ENCODE peak calls at places on chromosomes 7 and 10, in nine cellular contexts. K is cardiac fibroblast, N is AG09309, W is astrocyte, Z is PC-3, B is astrocyte of the spinal cord, V is fibroblast of lung, L is AG10803, Q is mesothelial cell of epicardium. C is an unnamed sample.

GRCh38 chr7:26843696-26844095 is 20.7 kb downstream of the SKAP2 start:
- DNase-seq in B (peak), Q (no peak), K (peak), L (peak), N (no peak), V (peak), W (no peak), Z (peak), C (no peak)

GRCh38 chr7:47291461-47292051 is 290.4 kb downstream of the TNS3 start:
- DNase-seq in V (peak), Z (peak), L (peak), W (peak), Q (no peak), B (peak), K (peak), N (peak), C (no peak)

GRCh38 chr7:40382145-40382544 is 247.3 kb downstream of the SUGCT start:
- DNase-seq in Q (no peak), L (no peak), W (no peak), N (no peak), K (no peak), V (no peak), B (no peak), Z (peak), C (no peak)

GRCh38 chr7:143901360-143901709 is 641 bp downstream of the TCAF1 start:
- DNase-seq in V (no peak), B (peak), Z (no peak), Q (no peak), W (peak), N (no peak), L (peak), K (peak), C (peak)

GRCh38 chr7:157785021-157785441 is 448.2 kb downstream of the DNAJB6 start:
- DNase-seq in B (peak), W (peak), L (no peak), N (no peak), Z (no peak), K (no peak), Q (no peak), V (no peak), C (no peak)

GRCh38 chr10:98929709-98930108 is 305.9 kb downstream of the HPSE2 start:
- DNase-seq in L (no peak), K (no peak), Z (no peak), Q (no peak), N (no peak), W (no peak), B (no peak), V (no peak), C (no peak)

GRCh38 chr7:5766321-5766761 is 15.1 kb downstream of the RNF216 start:
- DNase-seq in Q (no peak), Z (peak), K (peak), W (peak), N (no peak), B (peak), L (peak), V (peak), C (no peak)

GRCh38 chr10:60448246-60448645 is 58.6 kb upstream of the ANK3 start:
- DNase-seq in K (no peak), L (no peak), Z (peak), Q (no peak), V (no peak), B (no peak), N (no peak), W (no peak), C (no peak)

DNA sequence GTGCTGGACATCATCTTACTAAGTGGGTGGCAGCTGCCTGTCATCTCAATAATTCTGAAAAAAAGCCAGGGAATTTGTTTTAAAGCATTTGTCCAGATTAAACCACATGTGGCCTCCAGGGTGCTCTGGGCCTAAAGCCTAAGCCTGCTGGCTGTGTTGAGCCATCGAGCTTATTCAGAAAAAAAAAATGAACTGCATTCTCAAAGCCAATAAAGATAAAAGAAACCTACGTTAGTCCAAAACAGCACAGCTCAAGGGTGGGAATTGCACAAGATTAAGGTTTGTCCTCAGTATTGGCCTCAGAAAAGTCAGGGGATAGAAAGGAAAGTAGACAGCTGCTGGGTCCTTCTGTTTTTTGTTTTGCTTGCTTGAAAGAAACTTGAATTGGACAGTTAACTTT is 22.6 kb upstream of the PRTFDC1 start:
- DNase-seq in N (peak), K (peak), L (peak), B (peak), W (peak), Q (no peak), V (peak), Z (no peak), C (no peak)
- TF ChIP-seq CTCF in N (peak), K (peak), L (peak), B (peak), W (no peak), Q (no peak), V (peak), Z (no peak), C (no peak)

GRCh38 chr7:112550468-112551060 is 69.8 kb downstream of the LSMEM1 start:
- DNase-seq in L (peak), K (peak), V (peak), W (peak), Q (no peak), Z (peak), N (peak), B (peak), C (no peak)

GRCh38 chr7:112547916-112548315 is 67.1 kb downstream of the LSMEM1 start:
- DNase-seq in B (peak), L (peak), N (no peak), V (no peak), Z (no peak), W (peak), Q (no peak), K (peak), C (no peak)

GRCh38 chr7:112540839-112541577 is 60.2 kb downstream of the LSMEM1 start:
- DNase-seq in Q (no peak), B (no peak), K (no peak), Z (peak), V (no peak), L (peak), N (no peak), W (no peak), C (no peak)

GRCh38 chr7:112546723-112547513 is 66.1 kb downstream of the LSMEM1 start:
- DNase-seq in Q (no peak), N (no peak), L (no peak), W (no peak), V (no peak), Z (no peak), B (no peak), K (peak), C (no peak)
- TF ChIP-seq CTCF in Q (no peak), N (peak), L (peak), W (no peak), V (no peak), Z (no peak), B (no peak), K (no peak), C (no peak)

GRCh38 chr10:118626953-118627352 is 31.5 kb upstream of the PRLHR start:
- DNase-seq in N (no peak), W (no peak), K (no peak), B (no peak), L (no peak), Q (no peak), V (no peak), Z (no peak), C (no peak)
- TF ChIP-seq CTCF in N (peak), W (no peak), K (peak), B (no peak), L (no peak), Q (no peak), V (no peak), Z (peak), C (no peak)

DNA sequence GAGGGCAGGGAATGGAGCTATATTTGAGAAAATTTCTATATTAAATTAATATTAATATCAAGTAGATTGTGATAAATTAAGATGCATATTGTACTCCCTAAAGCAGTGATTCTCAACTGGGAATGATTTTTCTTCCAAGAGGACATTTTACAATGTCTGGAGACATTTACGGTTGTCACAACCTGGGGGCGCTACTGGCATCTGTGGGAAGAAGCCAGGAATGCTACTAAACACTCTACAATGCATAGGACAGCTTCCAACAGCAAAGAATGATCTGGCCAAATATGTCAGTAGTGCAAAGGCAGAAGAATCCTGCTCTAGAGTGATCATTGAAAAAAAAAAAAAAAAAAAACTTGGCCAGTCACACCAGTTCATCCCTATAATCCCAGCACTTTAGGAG is 100.0 kb downstream of the LSM5 start:
- DNase-seq in K (no peak), N (no peak), Q (no peak), V (no peak), L (no peak), B (no peak), Z (no peak), W (no peak), C (no peak)
- TF ChIP-seq CTCF in K (no peak), N (no peak), Q (no peak), V (no peak), L (no peak), B (no peak), Z (no peak), W (no peak), C (no peak)

DNA sequence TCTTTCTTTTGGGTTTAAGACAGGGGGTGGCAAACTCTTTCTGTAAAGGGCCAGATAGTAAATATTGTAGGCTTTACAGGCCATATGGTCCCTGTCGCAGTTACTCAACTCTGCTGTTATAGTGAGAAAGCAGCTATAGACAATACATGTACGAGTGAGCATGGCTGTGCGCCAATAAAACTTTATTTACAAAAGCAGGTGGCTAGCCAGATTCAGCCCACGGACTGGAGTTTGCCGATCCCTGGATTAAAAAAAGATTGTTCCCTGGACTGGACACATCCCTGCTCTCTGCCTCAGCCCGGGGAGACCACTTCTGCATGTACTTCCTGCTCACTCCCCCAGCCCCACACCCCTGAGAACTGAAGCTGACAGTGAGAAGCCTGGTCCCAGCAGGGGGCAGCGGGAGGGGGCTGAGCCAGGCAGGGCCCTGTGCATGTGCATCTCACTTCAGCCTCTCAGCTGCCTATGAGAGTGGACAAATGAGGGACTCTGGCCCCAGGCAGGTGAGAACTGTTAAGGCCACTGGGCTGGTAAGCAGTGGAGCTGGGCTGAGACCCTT is 392.4 kb downstream of the PLXNA4 start:
- DNase-seq in Z (no peak), K (no peak), N (no peak), V (peak), L (no peak), W (no peak), Q (no peak), B (no peak), C (no peak)
- TF ChIP-seq CTCF in Z (no peak), K (no peak), N (no peak), V (no peak), L (no peak), W (no peak), Q (no peak), B (no peak), C (no peak)

GRCh38 chr10:61902448-61903183 is 1.1 kb downstream of the ARID5B start:
- DNase-seq in L (peak), K (peak), B (peak), Q (no peak), N (no peak), Z (peak), W (peak), V (peak), C (peak)
- TF ChIP-seq CTCF in L (peak), K (no peak), B (peak), Q (no peak), N (peak), Z (peak), W (no peak), V (peak), C (no peak)

DNA sequence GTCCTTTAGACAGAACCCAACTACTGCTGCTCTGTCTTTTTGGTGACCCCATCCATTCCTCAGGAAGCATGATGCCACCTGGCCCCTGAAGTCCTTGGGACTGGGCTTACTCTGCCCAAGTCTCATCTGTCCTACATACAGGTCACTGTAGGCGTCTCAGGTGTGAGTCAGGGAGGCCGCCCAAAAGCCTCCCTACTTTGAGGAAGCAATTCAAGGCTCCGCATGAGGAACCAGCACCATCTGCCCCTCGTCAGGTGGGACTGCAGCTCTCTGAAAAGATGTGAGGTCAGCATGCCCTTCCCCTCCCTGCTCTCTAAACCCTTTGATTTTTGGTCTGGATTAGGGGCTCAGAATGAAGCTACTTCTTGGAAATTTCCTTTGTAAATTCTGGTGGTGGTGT is 354.8 kb downstream of the CXCL12 start:
- DNase-seq in Q (no peak), B (no peak), W (no peak), K (no peak), N (no peak), Z (peak), L (no peak), V (no peak), C (no peak)
- TF ChIP-seq CTCF in Q (no peak), B (peak), W (no peak), K (no peak), N (no peak), Z (peak), L (no peak), V (no peak), C (no peak)

GRCh38 chr7:16428672-16429071 is 7.3 kb upstream of the CRPPA start:
- DNase-seq in W (peak), K (peak), N (peak), V (peak), Z (peak), Q (no peak), L (peak), B (peak), C (no peak)

GRCh38 chr7:16433568-16434122 is 12.3 kb upstream of the CRPPA start:
- DNase-seq in W (no peak), K (no peak), N (no peak), B (peak), V (no peak), Q (no peak), L (no peak), Z (no peak), C (no peak)

GRCh38 chr7:16432425-16432731 is 11.0 kb upstream of the CRPPA start:
- DNase-seq in L (no peak), N (no peak), Z (no peak), V (no peak), K (no peak), B (no peak), Q (no peak), W (no peak), C (no peak)

GRCh38 chr7:16430133-16430532 is 8.8 kb upstream of the CRPPA start:
- DNase-seq in W (peak), Q (no peak), V (no peak), Z (peak), L (no peak), B (no peak), K (no peak), N (no peak), C (no peak)

GRCh38 chr7:16431646-16432424 is 10.5 kb upstream of the CRPPA start:
- DNase-seq in Q (no peak), Z (peak), L (peak), W (no peak), K (peak), B (peak), V (peak), N (no peak), C (no peak)
- TF ChIP-seq CTCF in Q (no peak), Z (peak), L (peak), W (peak), K (peak), B (peak), V (peak), N (peak), C (no peak)

C was measured in left lung.